ENCODE peak calls at places on chromosome 18, in five cellular contexts. G, F, A, R and U are unnamed samples.
A peak's percentile ranks its signal among the peaks of the same experiment; 100 is the strongest.

GRCh38 chr18:28511421-28511821 is 334.5 kb upstream of the CDH2 start:
- DNase-seq in F (no peak), R (no peak), A (no peak), G (peak; percentile 32), U (no peak)

GRCh38 chr18:8262221-8262620 is 347.0 kb upstream of the RAB12 start:
- DNase-seq in G (no peak), F (no peak), A (no peak), R (no peak), U (no peak)

GRCh38 chr18:36711014-36711725 is 117.6 kb downstream of the TPGS2 start:
- DNase-seq in F (no peak), R (no peak), A (no peak), G (no peak), U (no peak)

GRCh38 chr18:55488473-55488872 is 99.5 kb downstream of the TCF4 start:
- DNase-seq in F (peak; percentile 93), A (no peak), R (peak; percentile 98), G (no peak), U (no peak)

GRCh38 chr18:76977681-76978234 is 154.8 kb downstream of the MBP start:
- DNase-seq in A (no peak), R (no peak), F (no peak), G (no peak), U (no peak)

GRCh38 chr18:22210331-22210754 is 41.0 kb downstream of the GATA6 start:
- DNase-seq in A (peak; percentile 54), F (no peak), R (no peak), G (no peak), U (no peak)

GRCh38 chr18:49628119-49628518 is 66.3 kb downstream of the LIPG start:
- DNase-seq in R (no peak), F (no peak), G (no peak), A (no peak), U (no peak)

GRCh38 chr18:26082475-26082874 is 7.9 kb downstream of the SS18 start:
- DNase-seq in A (peak; percentile 70), G (no peak), R (no peak), F (no peak), U (no peak)

GRCh38 chr18:10973579-10974260 is 175.6 kb downstream of the PIEZO2 start:
- DNase-seq in G (no peak), A (peak; percentile 38), F (no peak), R (no peak), U (no peak)

GRCh38 chr18:76604642-76605240 is 109.7 kb upstream of the ZNF516 start:
- DNase-seq in A (peak; percentile 38), F (no peak), R (no peak), G (no peak), U (no peak)